ENCODE peak calls at places on chromosomes 5 and 9, in eight cellular contexts. X is neural crest cell; B is heart left ventricle; D is left ventricle myocardium inferior; H is CD4-positive, alpha-beta T cell; S is foreskin fibroblast; O is stomach; K is nephron progenitor cell. J is an unnamed sample.

GRCh38 chr5:36739751-36740221 is 133.4 kb downstream of the SLC1A3 start:
- DNase-seq in S (peak), D (peak), X (peak), K (peak), B (peak), O (peak), H (peak), J (peak)

GRCh38 chr9:104074876-104075275 is 19.2 kb upstream of the SMC2 start:
- DNase-seq in S (peak), K (no peak), X (no peak), O (no peak), H (no peak), D (no peak), B (no peak), J (no peak)

GRCh38 chr5:170377027-170377426 is 12.1 kb downstream of the KCNMB1 start:
- DNase-seq in D (no peak), H (no peak), X (no peak), B (no peak), S (no peak), O (no peak), K (no peak), J (no peak)

GRCh38 chr9:71589612-71590011 is 178.7 kb downstream of the CEMIP2 start:
- DNase-seq in D (no peak), X (no peak), S (no peak), H (no peak), O (no peak), K (no peak), B (no peak), J (no peak)

GRCh38 chr5:55896663-55897062 is 45.5 kb downstream of the IL31RA start:
- DNase-seq in K (no peak), S (no peak), X (no peak), D (no peak), B (no peak), H (no peak), O (no peak), J (no peak)

GRCh38 chr5:172412724-172413260 is 41.5 kb downstream of the SH3PXD2B start:
- DNase-seq in K (no peak), B (peak), D (peak), H (no peak), X (no peak), O (peak), S (peak), J (peak)

GRCh38 chr5:113606298-113607134 is 93.0 kb downstream of the YTHDC2 start:
- DNase-seq in H (peak), K (peak), O (peak), S (peak), D (no peak), B (peak), X (peak), J (no peak)

GRCh38 chr9:108259917-108260675 is 595.7 kb downstream of the ACTL7B start:
- DNase-seq in S (peak), X (no peak), D (no peak), B (no peak), K (no peak), O (no peak), H (no peak), J (no peak)

GRCh38 chr9:13896047-13896446 is 417.9 kb downstream of the NFIB start:
- DNase-seq in D (no peak), O (no peak), S (no peak), H (no peak), K (no peak), X (no peak), B (no peak), J (no peak)

GRCh38 chr9:138059196-138059595 is 181.6 kb downstream of the CACNA1B start:
- DNase-seq in O (no peak), S (no peak), B (peak), D (no peak), K (no peak), H (no peak), X (no peak), J (peak)

GRCh38 chr9:137255448-137256114 is 454 bp downstream of the NELFB start:
- DNase-seq in H (no peak), B (no peak), D (peak), O (no peak), X (no peak), S (peak), K (no peak), J (no peak)

GRCh38 chr5:110900829-110901228 is 162.0 kb downstream of the SLC25A46 start:
- DNase-seq in O (no peak), H (no peak), X (no peak), D (no peak), B (no peak), S (peak), K (no peak), J (no peak)

GRCh38 chr9:84862786-84863185 is 193.3 kb downstream of the NTRK2 start:
- DNase-seq in K (no peak), B (no peak), O (no peak), D (peak), H (no peak), X (no peak), S (peak), J (no peak)

GRCh38 chr5:93607367-93608258 is 24.6 kb downstream of the NR2F1 start:
- DNase-seq in S (peak), B (no peak), K (no peak), O (no peak), D (no peak), H (no peak), X (no peak), J (no peak)

GRCh38 chr5:99191181-99191775 is 262.5 kb upstream of the CHD1 start:
- DNase-seq in S (no peak), K (no peak), D (no peak), H (no peak), X (no peak), B (no peak), O (no peak), J (no peak)

GRCh38 chr9:21265421-21266189 is 25.8 kb upstream of the IFNA14 start:
- DNase-seq in H (no peak), X (no peak), S (no peak), D (no peak), O (no peak), B (no peak), K (no peak), J (no peak)

GRCh38 chr9:13278368-13279246 is 885 bp downstream of the MPDZ start:
- DNase-seq in X (peak), K (peak), D (peak), H (no peak), O (peak), B (peak), S (peak), J (no peak)

GRCh38 chr9:126842977-126843799 is 17.3 kb upstream of the ZBTB34 start:
- DNase-seq in S (no peak), K (no peak), X (no peak), D (no peak), H (no peak), O (no peak), B (no peak), J (no peak)

GRCh38 chr9:134600836-134601638 is 40.6 kb upstream of the COL5A1 start:
- DNase-seq in B (no peak), K (no peak), X (no peak), H (no peak), D (no peak), S (no peak), O (no peak), J (no peak)

GRCh38 chr5:33892419-33893151 is 795 bp upstream of the ADAMTS12 start:
- DNase-seq in D (no peak), B (no peak), K (no peak), O (peak), H (no peak), S (peak), X (no peak), J (no peak)

GRCh38 chr9:95080961-95081658 is 236.4 kb downstream of the FANCC start:
- DNase-seq in X (no peak), S (no peak), K (no peak), O (peak), B (no peak), H (no peak), D (no peak), J (no peak)

GRCh38 chr5:158639876-158640570 is 459.7 kb downstream of the EBF1 start:
- DNase-seq in B (no peak), H (no peak), K (no peak), O (no peak), S (peak), X (no peak), D (no peak), J (no peak)

GRCh38 chr9:128191406-128192046 is at the start of gene CIZ1:
- DNase-seq in S (peak), K (peak), H (peak), X (peak), O (peak), D (peak), B (peak), J (peak)

GRCh38 chr9:128190516-128191405 is 611 bp downstream of the CIZ1 start:
- DNase-seq in X (no peak), D (no peak), S (no peak), H (no peak), K (no peak), O (no peak), B (peak), J (no peak)

GRCh38 chr9:128190013-128190412 is 1.4 kb downstream of the CIZ1 start:
- DNase-seq in X (no peak), B (no peak), S (no peak), O (no peak), K (no peak), D (no peak), H (no peak), J (no peak)

GRCh38 chr9:128193469-128194096 is 2.2 kb upstream of the CIZ1 start:
- DNase-seq in O (no peak), B (no peak), H (no peak), K (no peak), S (no peak), X (no peak), D (no peak), J (no peak)

DNA sequence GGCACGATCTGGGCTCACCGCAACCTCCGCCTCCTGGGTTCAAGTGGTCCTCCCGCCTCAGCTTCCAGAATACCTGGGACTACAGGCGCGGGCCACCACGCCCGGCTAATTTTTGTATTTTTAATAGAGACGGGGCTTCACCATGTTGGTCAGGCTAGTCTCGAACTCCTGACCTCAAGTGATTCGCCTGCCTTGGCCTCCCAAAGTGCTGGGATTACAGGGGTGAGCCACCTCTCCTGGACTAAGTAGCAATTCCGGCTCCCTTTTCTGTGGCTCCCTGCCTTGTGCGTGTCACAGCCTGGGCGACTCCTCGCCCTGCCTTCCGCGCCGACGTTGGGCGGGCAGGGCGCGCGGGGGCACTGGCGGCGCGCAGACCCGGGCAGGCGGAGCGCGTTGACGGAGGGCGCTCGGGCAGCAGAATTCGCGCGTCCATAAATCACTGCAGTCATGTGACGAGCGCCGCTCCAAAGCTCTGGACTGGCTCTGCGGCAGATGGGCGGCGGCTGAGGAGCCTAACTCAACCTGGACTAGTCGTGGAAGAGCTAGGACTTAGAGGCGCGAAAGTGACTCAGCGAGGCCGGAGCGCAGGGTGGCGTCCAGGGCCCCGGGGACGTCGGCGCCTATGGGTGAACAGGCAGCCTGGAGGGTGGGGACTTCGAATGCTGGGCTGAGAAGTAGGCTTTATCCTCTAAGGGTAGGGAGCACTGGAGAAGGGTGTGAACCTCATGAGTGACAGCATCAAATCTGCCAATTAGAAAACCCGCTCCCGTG is 1.4 kb upstream of the CIZ1 start:
- DNase-seq in B (peak), X (no peak), D (peak), O (peak), S (peak), K (no peak), H (no peak), J (peak)
- TF ChIP-seq CTCF in B (peak), X (no peak), D (no peak), O (no peak), S (no peak), K (no peak), H (peak), J (peak)

GRCh38 chr9:16153221-16153620 is 600.4 kb downstream of the CCDC171 start:
- DNase-seq in X (no peak), D (no peak), K (no peak), S (no peak), B (no peak), O (no peak), H (no peak), J (no peak)

GRCh38 chr9:16152276-16153065 is 599.6 kb downstream of the CCDC171 start:
- DNase-seq in H (no peak), B (no peak), K (no peak), O (no peak), D (no peak), S (no peak), X (no peak), J (no peak)

GRCh38 chr9:16157216-16157615 is 604.4 kb downstream of the CCDC171 start:
- DNase-seq in B (no peak), O (no peak), X (no peak), D (no peak), H (no peak), K (no peak), S (no peak), J (no peak)

GRCh38 chr9:16155878-16156277 is 603.0 kb downstream of the CCDC171 start:
- DNase-seq in S (no peak), D (no peak), B (no peak), K (no peak), O (no peak), X (no peak), H (no peak), J (no peak)

GRCh38 chr9:16154570-16155078 is 601.8 kb downstream of the CCDC171 start:
- DNase-seq in B (no peak), H (no peak), K (peak), S (no peak), X (peak), D (peak), O (peak), J (no peak)
- TF ChIP-seq CTCF in B (peak), H (no peak), K (peak), S (peak), X (peak), D (peak), O (no peak), J (no peak)

DNA sequence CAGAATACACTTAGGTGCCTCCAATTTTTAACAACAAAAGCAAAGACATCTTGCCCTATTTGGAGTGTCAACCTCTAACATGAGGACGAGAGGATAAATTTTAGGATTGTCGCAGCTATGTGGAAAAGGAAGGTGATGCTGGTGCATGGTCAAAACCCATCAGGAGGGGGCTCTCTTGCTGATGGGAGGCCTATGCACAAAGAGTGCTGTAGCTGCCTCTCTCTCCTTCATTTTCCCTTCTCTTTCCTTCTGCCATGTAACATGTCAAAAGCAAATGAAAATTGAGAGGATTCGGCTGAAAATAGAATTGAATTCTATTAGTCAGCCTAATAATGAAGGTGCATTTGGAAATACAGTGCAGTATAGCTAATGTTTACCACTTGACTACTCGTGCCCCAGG is 578.7 kb upstream of the ZNF462 start:
- DNase-seq in S (no peak), X (peak), D (no peak), O (no peak), H (no peak), B (no peak), K (no peak), J (no peak)
- TF ChIP-seq CTCF in S (peak), X (peak), D (peak), O (no peak), H (no peak), B (no peak), K (peak), J (no peak)

GRCh38 chr5:123116757-123117156 is 27.7 kb downstream of the PRDM6 start:
- DNase-seq in X (no peak), H (no peak), S (no peak), K (no peak), D (no peak), O (no peak), B (no peak), J (no peak)

GRCh38 chr5:123111502-123111901 is 22.5 kb downstream of the PRDM6 start:
- DNase-seq in K (no peak), B (no peak), H (no peak), O (no peak), S (no peak), X (no peak), D (no peak), J (no peak)

GRCh38 chr5:123115020-123115419 is 26.0 kb downstream of the PRDM6 start:
- DNase-seq in S (no peak), K (no peak), X (no peak), D (no peak), H (no peak), O (no peak), B (no peak), J (no peak)

GRCh38 chr5:123116063-123116462 is 27.0 kb downstream of the PRDM6 start:
- DNase-seq in K (no peak), S (peak), B (no peak), D (no peak), O (no peak), H (no peak), X (no peak), J (no peak)

GRCh38 chr5:123113136-123113535 is 24.1 kb downstream of the PRDM6 start:
- DNase-seq in H (no peak), S (no peak), D (no peak), B (no peak), O (no peak), X (no peak), K (no peak), J (no peak)
- TF ChIP-seq CTCF in H (no peak), S (no peak), D (no peak), B (no peak), O (no peak), X (no peak), K (no peak), J (no peak)

DNA sequence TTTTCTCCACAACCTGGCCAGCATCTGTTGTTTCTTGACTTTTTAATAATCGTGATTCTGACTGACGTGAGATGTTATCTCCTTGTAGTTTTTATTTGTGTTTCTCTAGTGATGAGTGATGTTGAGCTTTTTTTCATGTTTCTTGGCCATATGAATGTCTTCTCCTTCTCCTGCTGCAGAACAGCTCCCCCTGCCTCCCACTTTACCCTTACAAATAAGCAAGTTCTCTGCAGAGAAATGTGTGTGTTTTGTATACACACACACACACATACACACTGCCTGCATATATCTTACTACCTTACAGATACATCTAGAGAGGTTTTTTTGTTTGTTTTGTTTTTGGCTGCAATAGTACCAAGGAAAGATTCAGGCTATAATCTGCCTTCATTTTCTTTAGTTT is 88.7 kb upstream of the PHF24 start:
- DNase-seq in X (no peak), H (no peak), K (no peak), D (no peak), O (no peak), S (peak), B (no peak), J (no peak)
- TF ChIP-seq CTCF in X (peak), H (no peak), K (no peak), D (peak), O (no peak), S (peak), B (peak), J (peak)

GRCh38 chr5:168366124-168366523 is 74.7 kb downstream of the WWC1 start:
- DNase-seq in K (no peak), B (no peak), X (no peak), D (no peak), S (peak), H (no peak), O (no peak), J (no peak)

GRCh38 chr5:168364151-168364661 is 72.8 kb downstream of the WWC1 start:
- DNase-seq in O (no peak), H (no peak), X (no peak), D (no peak), K (no peak), B (no peak), S (peak), J (no peak)

GRCh38 chr5:168368854-168369253 is 77.4 kb downstream of the WWC1 start:
- DNase-seq in B (no peak), D (no peak), S (no peak), O (no peak), K (no peak), H (no peak), X (no peak), J (no peak)

GRCh38 chr5:168364738-168365550 is 73.5 kb downstream of the WWC1 start:
- DNase-seq in H (no peak), K (peak), S (peak), O (peak), D (no peak), X (no peak), B (no peak), J (no peak)

DNA sequence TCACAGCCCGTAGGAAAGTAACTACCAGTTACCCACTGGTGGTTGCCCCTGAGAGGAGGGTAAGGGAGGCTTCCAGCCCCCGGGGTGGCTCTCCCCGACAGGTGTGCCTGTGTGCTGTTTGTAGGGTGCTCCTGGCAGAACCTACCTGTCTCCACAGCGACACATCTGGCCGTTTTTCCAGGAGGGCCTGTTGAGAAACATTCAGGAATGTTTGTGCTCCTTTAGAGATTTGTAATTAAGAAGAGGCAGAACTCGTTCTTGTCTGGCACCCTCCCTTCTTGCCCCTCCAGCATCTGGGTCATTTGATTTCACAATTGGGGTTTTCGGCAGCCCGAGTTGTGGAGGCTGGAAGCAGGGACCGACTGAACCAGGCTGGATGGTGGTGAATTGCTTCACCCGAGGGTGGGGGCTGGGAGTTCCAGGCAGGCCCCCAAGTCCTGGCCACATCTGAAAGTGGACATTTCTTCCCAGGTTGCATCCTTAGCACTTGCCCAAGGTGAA is 74.2 kb downstream of the WWC1 start:
- DNase-seq in H (no peak), O (peak), B (no peak), K (peak), X (no peak), S (peak), D (no peak), J (no peak)
- TF ChIP-seq CTCF in H (no peak), O (no peak), B (no peak), K (no peak), X (no peak), S (peak), D (no peak), J (no peak)

J was measured in CD14-positive monocyte.